ENCODE peak calls at places on chromosomes 13 and 19, in seven cellular contexts. S, G, A, Q, B, U and L are unnamed samples.

GRCh38 chr13:94031609-94032008 is 447.9 kb downstream of the DCT start:
- DNase-seq in U (no peak), A (no peak), G (no peak), S (no peak), Q (no peak), B (no peak), L (no peak)

GRCh38 chr19:4970558-4971423 is 1.9 kb downstream of the KDM4B start:
- DNase-seq in U (no peak), S (no peak), B (peak; percentile 45), G (no peak), Q (no peak), A (no peak), L (no peak)

GRCh38 chr13:59043016-59043415 is 1120.7 kb downstream of the DIAPH3 start:
- DNase-seq in S (no peak), G (no peak), B (no peak), Q (no peak), U (no peak), A (no peak), L (no peak)

GRCh38 chr13:102401755-102402154 is at the start of gene FGF14:
- DNase-seq in S (no peak), B (no peak), G (no peak), Q (no peak), A (no peak), U (no peak), L (no peak)

GRCh38 chr19:9467161-9467560 is 31.3 kb downstream of the ZNF560 start:
- DNase-seq in B (no peak), Q (no peak), A (no peak), G (no peak), S (no peak), U (no peak), L (no peak)

GRCh38 chr19:52786078-52786463 is 520 bp downstream of the ZNF600 start:
- DNase-seq in U (no peak), G (no peak), B (no peak), S (no peak), A (peak; percentile 6), Q (no peak), L (no peak)

GRCh38 chr13:48749699-48750473 is 96.2 kb downstream of the CYSLTR2 start:
- DNase-seq in U (peak; percentile 78), B (peak; percentile 24), G (peak; percentile 66), S (peak; percentile 72), A (peak; percentile 13), Q (peak; percentile 30), L (no peak)

GRCh38 chr13:42875448-42876269 is 94.3 kb downstream of the FAM216B start:
- DNase-seq in U (no peak), S (peak; percentile 70), Q (no peak), B (no peak), A (no peak), G (no peak), L (no peak)

GRCh38 chr13:21020176-21020575 is 41.2 kb downstream of the LATS2 start:
- DNase-seq in B (no peak), A (no peak), U (no peak), S (peak; percentile 4), G (no peak), Q (no peak), L (no peak)

GRCh38 chr19:57191141-57192063 is at the start of gene ZNF264:
- DNase-seq in G (peak; percentile 84), U (peak; percentile 70), B (peak; percentile 91), Q (peak; percentile 77), S (peak; percentile 88), A (peak; percentile 90), L (peak; percentile 83)